ENCODE peak calls at places on chromosomes 2 and 18, in five cellular contexts. B is HepG2, K is K562, J is A549, I is GM23338. F is an unnamed sample.

GRCh38 chr18:59823611-59824195 is 76.1 kb upstream of the PMAIP1 start:
- DNase-seq in B (peak; percentile 60), K (peak; percentile 40), J (peak; percentile 66), I (peak; percentile 94), F (no peak)

GRCh38 chr2:157897106-157897971 is 21.2 kb upstream of the ACVR1 start:
- DNase-seq in B (no peak), K (no peak), J (no peak), I (no peak), F (no peak)

GRCh38 chr2:61670591-61671503 is 132.7 kb upstream of the XPO1 start:
- DNase-seq in B (no peak), K (no peak), J (peak; percentile 72), I (peak; percentile 23), F (peak; percentile 46)

GRCh38 chr2:166519391-166519962 is 25.4 kb upstream of the SCN7A start:
- DNase-seq in B (no peak), K (no peak), J (no peak), I (peak; percentile 42), F (no peak)

GRCh38 chr2:42794271-42795046 is 2.1 kb upstream of the HAAO start:
- DNase-seq in B (peak; percentile 86), K (peak; percentile 59), J (peak; percentile 64), I (peak; percentile 80), F (no peak)

GRCh38 chr2:201280191-201281040 is 20.1 kb downstream of the CASP8 start:
- DNase-seq in B (no peak), K (no peak), J (no peak), I (no peak), F (no peak)

GRCh38 chr18:36181386-36181785 is 5.9 kb upstream of the MOCOS start:
- DNase-seq in B (peak; percentile 15), K (no peak), J (no peak), I (peak; percentile 56), F (no peak)

GRCh38 chr2:118726821-118727220 is 120.6 kb downstream of the EN1 start:
- DNase-seq in B (no peak), K (no peak), J (no peak), I (no peak), F (no peak)

GRCh38 chr18:44708451-44709083 is 27.9 kb downstream of the SETBP1 start:
- DNase-seq in B (no peak), K (no peak), J (no peak), I (no peak), F (no peak)

GRCh38 chr2:143745060-143745459 is 615.8 kb downstream of the ARHGAP15 start:
- DNase-seq in B (no peak), K (no peak), J (no peak), I (peak; percentile 47), F (no peak)

GRCh38 chr2:209986405-209986804 is 16.0 kb upstream of the RPE start:
- DNase-seq in B (no peak), K (no peak), J (no peak), I (no peak), F (no peak)

GRCh38 chr18:21168880-21169279 is 57.3 kb upstream of the ROCK1 start:
- DNase-seq in B (no peak), K (no peak), J (no peak), I (no peak), F (no peak)

GRCh38 chr18:21167641-21168372 is 56.2 kb upstream of the ROCK1 start:
- DNase-seq in B (peak; percentile 24), K (no peak), J (peak; percentile 38), I (peak; percentile 92), F (no peak)

GRCh38 chr18:21162786-21163185 is 51.2 kb upstream of the ROCK1 start:
- DNase-seq in B (no peak), K (no peak), J (no peak), I (no peak), F (no peak)

GRCh38 chr18:21163647-21164625 is 52.3 kb upstream of the ROCK1 start:
- DNase-seq in B (no peak), K (no peak), J (peak; percentile 4), I (no peak), F (no peak)

DNA sequence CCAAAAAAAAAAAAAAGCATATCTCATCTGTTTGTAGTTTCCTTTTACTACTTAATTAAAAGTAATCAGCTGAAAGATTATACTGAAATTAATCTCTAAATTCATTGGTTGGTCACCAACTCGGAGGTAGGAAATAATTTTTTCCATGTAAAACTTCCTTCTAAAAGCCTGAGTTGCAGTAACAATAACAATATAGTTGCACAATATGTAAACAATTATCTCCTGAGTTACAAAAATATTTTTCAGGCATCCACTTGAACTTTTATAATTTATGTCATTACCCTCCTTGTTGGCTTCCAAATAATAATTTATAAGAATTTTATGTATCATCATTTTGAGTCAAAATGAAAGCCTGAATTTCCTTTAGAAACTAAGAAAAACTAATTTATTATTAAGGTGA is 53.1 kb upstream of the ROCK1 start:
- DNase-seq in B (no peak), K (no peak), J (no peak), I (no peak), F (no peak)
- TF ChIP-seq JUNB in B (no peak), K (no peak), J (no peak), I (no peak), F (no peak)

GRCh38 chr2:233399306-233400225 is 45.3 kb downstream of the DGKD start:
- DNase-seq in B (no peak), K (no peak), J (no peak), I (peak; percentile 33), F (no peak)
- TF ChIP-seq JUNB in B (no peak), K (no peak), J (no peak), I (no peak), F (no peak)

DNA sequence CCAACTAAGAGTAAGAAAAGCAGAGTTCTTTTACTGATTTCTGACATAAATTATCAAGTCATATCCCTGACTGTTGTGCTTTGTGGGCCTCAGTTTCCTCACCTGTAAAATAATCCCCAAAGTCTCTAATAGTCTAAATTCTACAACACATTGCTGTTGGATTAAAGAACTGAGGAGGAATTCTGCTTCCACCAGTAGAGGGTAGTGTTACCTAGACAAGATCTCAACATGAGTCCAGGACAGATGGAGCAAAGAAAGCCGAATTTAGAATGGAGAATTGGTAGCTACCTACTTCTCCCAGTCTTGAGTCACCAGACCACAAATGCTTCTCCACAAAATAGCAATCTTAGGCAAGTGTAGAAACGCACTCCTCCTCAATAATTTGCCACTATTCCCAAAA is 462.5 kb upstream of the FSHR start:
- DNase-seq in B (peak; percentile 30), K (no peak), J (peak; percentile 44), I (peak; percentile 75), F (no peak)
- TF ChIP-seq JUNB in B (no peak), K (no peak), J (no peak), I (no peak), F (no peak)

DNA sequence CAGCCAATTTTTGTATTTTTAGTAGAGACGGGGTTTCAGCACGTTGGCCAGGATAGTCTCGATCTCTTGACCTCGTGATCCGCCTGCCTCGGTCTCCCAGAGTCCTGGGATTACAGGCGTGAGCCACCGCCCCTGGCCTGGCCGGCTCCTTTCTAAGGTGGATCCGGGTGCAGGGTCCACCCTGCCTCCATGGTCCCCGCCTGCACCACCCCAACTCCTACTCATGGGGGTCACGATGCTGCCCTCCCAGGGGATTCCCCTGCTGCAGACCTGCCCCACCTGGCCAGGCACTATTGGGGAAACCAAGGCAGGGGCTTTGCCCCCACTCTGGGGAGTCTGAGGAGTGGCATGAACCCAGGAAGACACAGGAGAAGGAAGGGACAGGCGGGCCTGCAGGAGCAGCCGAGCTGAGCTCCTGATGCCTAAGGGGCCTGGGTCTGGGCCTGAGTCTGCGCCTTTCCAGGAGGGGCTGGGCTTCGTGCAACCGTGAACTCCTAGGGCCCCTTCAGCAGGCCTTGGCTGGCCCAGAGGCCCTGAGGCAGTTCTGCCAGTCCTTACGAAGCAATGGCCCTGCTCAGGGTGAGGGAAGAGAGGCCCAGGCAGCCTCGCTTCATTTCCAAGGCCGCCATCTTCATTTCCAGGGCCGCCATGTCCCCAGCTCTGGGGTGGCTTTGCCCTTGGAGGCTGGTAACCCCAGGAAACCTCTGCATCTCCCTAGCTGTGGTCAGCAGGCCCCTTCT is 67.2 kb upstream of the SMAD7 start:
- DNase-seq in B (no peak), K (no peak), J (no peak), I (no peak), F (no peak)
- TF ChIP-seq JUNB in B (no peak), K (no peak), J (no peak), I (no peak), F (no peak)

DNA sequence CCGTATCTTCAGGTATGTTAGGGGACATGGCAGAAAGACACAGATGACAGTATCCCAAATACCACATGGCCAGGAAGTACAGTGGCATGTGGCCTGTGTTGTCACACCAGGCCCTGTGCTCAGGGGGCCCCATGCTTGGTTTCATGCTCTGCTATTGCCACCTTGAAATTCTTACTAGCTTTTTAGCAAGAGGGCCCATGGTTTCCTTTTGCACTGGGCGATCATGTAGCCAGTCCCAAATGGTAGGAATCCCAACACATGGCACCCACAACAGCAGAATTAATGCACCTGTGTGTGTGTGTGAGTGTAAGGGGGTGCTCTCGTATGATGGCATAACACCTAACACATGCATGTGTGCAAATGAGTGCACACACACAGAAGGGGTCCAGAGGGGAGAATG is 39.2 kb downstream of the MYO7B start:
- DNase-seq in B (no peak), K (no peak), J (no peak), I (no peak), F (no peak)
- TF ChIP-seq JUNB in B (no peak), K (no peak), J (no peak), I (no peak), F (no peak)

GRCh38 chr2:3207091-3207491 is 170.5 kb downstream of the EIPR1 start:
- DNase-seq in B (no peak), K (no peak), J (no peak), I (no peak), F (no peak)

GRCh38 chr2:3210257-3210656 is 167.4 kb downstream of the EIPR1 start:
- DNase-seq in B (no peak), K (no peak), J (no peak), I (no peak), F (no peak)

GRCh38 chr2:3208591-3208990 is 169.0 kb downstream of the EIPR1 start:
- DNase-seq in B (no peak), K (no peak), J (no peak), I (no peak), F (no peak)

GRCh38 chr2:3209258-3209657 is 168.4 kb downstream of the EIPR1 start:
- DNase-seq in B (no peak), K (no peak), J (no peak), I (no peak), F (no peak)

GRCh38 chr2:3208179-3208578 is 169.4 kb downstream of the EIPR1 start:
- DNase-seq in B (no peak), K (no peak), J (no peak), I (no peak), F (no peak)
- TF ChIP-seq JUNB in B (no peak), K (no peak), J (no peak), I (no peak), F (no peak)

GRCh38 chr2:15050483-15050882 is 418.0 kb downstream of the LRATD1 start:
- DNase-seq in B (no peak), K (no peak), J (no peak), I (no peak), F (no peak)
- TF ChIP-seq JUNB in B (no peak), K (no peak), J (no peak), I (no peak), F (no peak)

DNA sequence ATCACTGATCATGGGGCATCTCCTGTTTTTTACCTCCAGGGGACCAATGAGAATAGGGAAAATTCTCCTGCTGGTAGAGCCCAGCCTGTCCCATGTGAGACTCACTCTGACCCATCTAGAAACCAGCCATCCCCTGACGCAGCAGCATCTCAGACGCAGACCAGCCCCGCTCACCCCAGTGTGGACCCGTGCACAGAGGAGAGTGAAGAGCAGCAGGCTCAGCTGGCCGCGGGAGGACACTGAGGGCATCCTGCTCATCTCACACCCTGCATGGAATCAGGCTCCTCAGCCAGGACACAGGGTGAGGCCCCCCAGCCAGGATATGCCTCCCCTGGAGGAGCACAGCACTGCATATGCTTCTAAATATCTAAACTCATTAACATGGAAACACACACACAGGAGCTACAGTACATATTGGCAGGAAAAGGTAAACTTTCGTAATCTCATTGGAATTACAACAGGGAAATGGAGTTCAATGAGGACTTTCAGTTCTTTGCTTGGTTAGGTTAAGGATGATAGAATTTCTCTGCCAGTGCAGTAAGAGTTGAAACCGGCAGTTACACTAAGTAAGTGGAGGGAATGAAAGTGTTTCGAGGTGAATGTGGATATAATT is 34.4 kb downstream of the NEMP2 start:
- DNase-seq in B (peak; percentile 67), K (no peak), J (no peak), I (peak; percentile 31), F (no peak)
- TF ChIP-seq JUNB in B (no peak), K (no peak), J (no peak), I (no peak), F (no peak)

F was measured in GM12878.